ENCODE peak calls at places on chromosomes 12 and 14, in nine cellular contexts. One of them, this sample, is unnamed. For H3K4me1, the result is how much of the 10 kb centered on the place peaks cover.

GRCh38 chr12:2752676-2753371 is 41.9 kb upstream of the FKBP4 start:
- DNase-seq in prostate gland: peak
- DNase-seq in transverse colon: peak
- DNase-seq in breast epithelium: peak
- DNase-seq in HCT116: peak
- DNase-seq in GM23338: peak
- DNase-seq in endothelial cell of umbilical vein: peak
- DNase-seq in spleen: peak
- DNase-seq in stomach: peak
- DNase-seq in this sample: peak

GRCh38 chr12:105835505-105835904 is 303.2 kb downstream of the NUAK1 start:
- DNase-seq in HCT116: no peak
- DNase-seq in GM23338: no peak
- DNase-seq in stomach: no peak
- DNase-seq in prostate gland: no peak
- DNase-seq in transverse colon: no peak
- DNase-seq in spleen: no peak
- DNase-seq in endothelial cell of umbilical vein: no peak
- DNase-seq in breast epithelium: no peak
- DNase-seq in this sample: no peak

GRCh38 chr12:64714551-64714968 is 44.6 kb downstream of the GNS start:
- DNase-seq in endothelial cell of umbilical vein: no peak
- DNase-seq in HCT116: no peak
- DNase-seq in GM23338: no peak
- DNase-seq in breast epithelium: no peak
- DNase-seq in stomach: no peak
- DNase-seq in transverse colon: no peak
- DNase-seq in spleen: no peak
- DNase-seq in prostate gland: no peak
- DNase-seq in this sample: no peak

GRCh38 chr14:92088494-92088893 is 17.9 kb downstream of the ATXN3 start:
- DNase-seq in HCT116: no peak
- DNase-seq in breast epithelium: no peak
- DNase-seq in transverse colon: no peak
- DNase-seq in spleen: no peak
- DNase-seq in prostate gland: peak
- DNase-seq in GM23338: no peak
- DNase-seq in stomach: no peak
- DNase-seq in endothelial cell of umbilical vein: no peak
- DNase-seq in this sample: no peak

GRCh38 chr12:46259071-46259470 is 9.8 kb downstream of the SLC38A1 start:
- DNase-seq in spleen: no peak
- DNase-seq in HCT116: no peak
- DNase-seq in prostate gland: peak
- DNase-seq in breast epithelium: no peak
- DNase-seq in stomach: no peak
- DNase-seq in GM23338: no peak
- DNase-seq in transverse colon: no peak
- DNase-seq in endothelial cell of umbilical vein: no peak
- DNase-seq in this sample: no peak

GRCh38 chr12:102675672-102676071 is 195.3 kb upstream of the IGF1 start:
- DNase-seq in breast epithelium: no peak
- DNase-seq in prostate gland: no peak
- DNase-seq in GM23338: no peak
- DNase-seq in transverse colon: no peak
- DNase-seq in endothelial cell of umbilical vein: no peak
- DNase-seq in stomach: no peak
- DNase-seq in spleen: no peak
- DNase-seq in HCT116: no peak
- DNase-seq in this sample: no peak

GRCh38 chr14:64232095-64232830 is 61.9 kb downstream of the ESR2 start:
- DNase-seq in stomach: no peak
- DNase-seq in endothelial cell of umbilical vein: peak
- DNase-seq in transverse colon: no peak
- DNase-seq in spleen: no peak
- DNase-seq in prostate gland: no peak
- DNase-seq in HCT116: no peak
- DNase-seq in GM23338: no peak
- DNase-seq in breast epithelium: no peak
- DNase-seq in this sample: no peak

GRCh38 chr14:56341766-56342418 is 223.7 kb downstream of the PELI2 start:
- DNase-seq in stomach: no peak
- DNase-seq in prostate gland: no peak
- DNase-seq in breast epithelium: no peak
- DNase-seq in GM23338: no peak
- DNase-seq in endothelial cell of umbilical vein: peak
- DNase-seq in spleen: no peak
- DNase-seq in transverse colon: no peak
- DNase-seq in HCT116: no peak
- DNase-seq in this sample: no peak

GRCh38 chr14:37493606-37494005 is 101.4 kb downstream of the FOXA1 start:
- DNase-seq in prostate gland: no peak
- DNase-seq in spleen: no peak
- DNase-seq in GM23338: no peak
- DNase-seq in endothelial cell of umbilical vein: no peak
- DNase-seq in transverse colon: no peak
- DNase-seq in breast epithelium: no peak
- DNase-seq in stomach: no peak
- DNase-seq in HCT116: no peak
- DNase-seq in this sample: no peak

GRCh38 chr14:103118019-103118662 is 5.1 kb upstream of the TNFAIP2 start:
- DNase-seq in breast epithelium: no peak
- DNase-seq in spleen: no peak
- DNase-seq in endothelial cell of umbilical vein: peak
- DNase-seq in stomach: no peak
- DNase-seq in prostate gland: no peak
- DNase-seq in transverse colon: peak
- DNase-seq in GM23338: no peak
- DNase-seq in HCT116: no peak
- DNase-seq in this sample: peak

GRCh38 chr12:69442894-69443293 is 27.3 kb upstream of the FRS2 start:
- DNase-seq in HCT116: no peak
- DNase-seq in prostate gland: no peak
- DNase-seq in breast epithelium: no peak
- DNase-seq in spleen: no peak
- DNase-seq in GM23338: no peak
- DNase-seq in endothelial cell of umbilical vein: peak
- DNase-seq in transverse colon: no peak
- DNase-seq in stomach: no peak
- DNase-seq in this sample: no peak

GRCh38 chr14:68463705-68464104 is 329.2 kb downstream of the ZFP36L1 start:
- DNase-seq in endothelial cell of umbilical vein: no peak
- DNase-seq in GM23338: no peak
- DNase-seq in HCT116: no peak
- DNase-seq in spleen: no peak
- DNase-seq in breast epithelium: no peak
- DNase-seq in prostate gland: no peak
- DNase-seq in stomach: no peak
- DNase-seq in transverse colon: no peak
- DNase-seq in this sample: no peak
- H3K4me1 ChIP-seq in endothelial cell of umbilical vein: half or more
- H3K4me1 ChIP-seq in GM23338: under half
- H3K4me1 ChIP-seq in HCT116: half or more
- H3K4me1 ChIP-seq in spleen: under half
- H3K4me1 ChIP-seq in breast epithelium: under half
- H3K4me1 ChIP-seq in prostate gland: under half
- H3K4me1 ChIP-seq in stomach: under half
- H3K4me1 ChIP-seq in transverse colon: under half
- H3K4me1 ChIP-seq in this sample: under half

DNA sequence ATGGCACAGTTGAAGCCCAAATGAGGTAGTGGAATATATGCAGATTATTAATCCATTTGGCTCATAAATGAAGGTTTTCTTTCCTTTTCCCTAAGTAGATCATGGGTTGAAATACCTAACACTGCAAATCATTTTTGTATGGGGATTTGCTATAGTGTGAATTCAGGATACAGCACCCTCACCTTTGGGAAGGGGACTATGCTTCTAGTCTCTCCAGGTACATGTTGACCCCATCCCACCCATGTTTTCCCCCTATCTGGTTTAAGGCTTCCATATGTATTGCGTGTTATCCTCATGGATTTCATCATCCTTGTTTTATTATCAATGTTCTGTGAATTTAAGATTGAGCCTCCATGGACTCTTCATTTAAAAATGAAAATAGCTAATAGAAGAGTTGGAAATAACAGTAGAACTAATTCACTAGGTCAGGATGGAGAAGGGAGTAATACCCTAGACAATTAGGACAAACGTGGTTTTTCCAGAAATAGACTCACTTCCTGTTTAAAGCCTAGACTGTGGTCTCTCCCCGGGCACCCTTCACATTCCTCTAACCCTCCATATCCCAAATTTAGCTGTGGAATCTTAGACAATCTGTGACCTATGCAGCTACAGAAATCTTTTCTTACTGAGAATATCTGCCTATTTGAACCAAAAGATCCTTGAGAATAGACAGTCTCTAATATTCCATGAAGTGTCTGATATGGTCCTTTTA is 56.5 kb downstream of the DAD1 start:
- DNase-seq in transverse colon: no peak
- DNase-seq in breast epithelium: no peak
- DNase-seq in spleen: no peak
- DNase-seq in HCT116: no peak
- DNase-seq in GM23338: no peak
- DNase-seq in stomach: no peak
- DNase-seq in endothelial cell of umbilical vein: no peak
- DNase-seq in prostate gland: no peak
- DNase-seq in this sample: no peak
- TF ChIP-seq POLR2AphosphoS5 in transverse colon: no peak
- TF ChIP-seq POLR2AphosphoS5 in breast epithelium: no peak
- TF ChIP-seq POLR2AphosphoS5 in spleen: no peak
- TF ChIP-seq POLR2AphosphoS5 in HCT116: no peak
- TF ChIP-seq POLR2AphosphoS5 in GM23338: no peak
- TF ChIP-seq POLR2AphosphoS5 in stomach: no peak
- TF ChIP-seq POLR2AphosphoS5 in endothelial cell of umbilical vein: no peak
- TF ChIP-seq POLR2AphosphoS5 in prostate gland: no peak
- TF ChIP-seq POLR2AphosphoS5 in this sample: no peak

DNA sequence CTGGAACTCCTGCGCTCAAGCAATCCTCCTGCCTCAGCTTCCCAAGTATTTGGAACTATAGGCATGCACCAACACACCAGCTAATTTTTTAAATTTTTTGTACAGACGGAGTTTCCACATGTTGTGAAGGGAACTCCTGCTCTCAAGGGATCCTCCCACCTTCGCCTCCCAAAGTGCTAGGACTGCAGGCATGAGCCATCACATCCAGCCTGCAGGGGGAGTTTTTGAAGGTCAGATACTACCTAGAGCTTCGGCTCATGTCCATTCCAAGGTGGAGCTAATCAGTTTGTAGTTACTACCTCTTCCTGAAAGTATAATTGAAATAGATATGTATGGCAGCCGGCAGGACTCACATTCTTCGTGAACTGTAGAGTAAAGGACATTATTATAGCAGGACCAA is 3.7 kb upstream of the TAS2R19 start:
- DNase-seq in endothelial cell of umbilical vein: no peak
- DNase-seq in stomach: no peak
- DNase-seq in spleen: no peak
- DNase-seq in GM23338: peak
- DNase-seq in breast epithelium: no peak
- DNase-seq in transverse colon: no peak
- DNase-seq in prostate gland: no peak
- DNase-seq in HCT116: no peak
- DNase-seq in this sample: no peak
- TF ChIP-seq CTCF in endothelial cell of umbilical vein: no peak
- TF ChIP-seq CTCF in stomach: no peak
- TF ChIP-seq CTCF in spleen: no peak
- TF ChIP-seq CTCF in GM23338: peak
- TF ChIP-seq CTCF in breast epithelium: no peak
- TF ChIP-seq CTCF in transverse colon: no peak
- TF ChIP-seq CTCF in prostate gland: no peak
- TF ChIP-seq CTCF in HCT116: no peak
- TF ChIP-seq CTCF in this sample: no peak

GRCh38 chr12:33596061-33596460 is 156.4 kb upstream of the SYT10 start:
- DNase-seq in prostate gland: no peak
- DNase-seq in transverse colon: no peak
- DNase-seq in spleen: no peak
- DNase-seq in endothelial cell of umbilical vein: no peak
- DNase-seq in breast epithelium: no peak
- DNase-seq in GM23338: no peak
- DNase-seq in stomach: no peak
- DNase-seq in HCT116: no peak
- DNase-seq in this sample: no peak

GRCh38 chr12:33593753-33594152 is 154.1 kb upstream of the SYT10 start:
- DNase-seq in HCT116: no peak
- DNase-seq in spleen: no peak
- DNase-seq in GM23338: no peak
- DNase-seq in endothelial cell of umbilical vein: no peak
- DNase-seq in stomach: no peak
- DNase-seq in transverse colon: no peak
- DNase-seq in prostate gland: no peak
- DNase-seq in breast epithelium: no peak
- DNase-seq in this sample: no peak

DNA sequence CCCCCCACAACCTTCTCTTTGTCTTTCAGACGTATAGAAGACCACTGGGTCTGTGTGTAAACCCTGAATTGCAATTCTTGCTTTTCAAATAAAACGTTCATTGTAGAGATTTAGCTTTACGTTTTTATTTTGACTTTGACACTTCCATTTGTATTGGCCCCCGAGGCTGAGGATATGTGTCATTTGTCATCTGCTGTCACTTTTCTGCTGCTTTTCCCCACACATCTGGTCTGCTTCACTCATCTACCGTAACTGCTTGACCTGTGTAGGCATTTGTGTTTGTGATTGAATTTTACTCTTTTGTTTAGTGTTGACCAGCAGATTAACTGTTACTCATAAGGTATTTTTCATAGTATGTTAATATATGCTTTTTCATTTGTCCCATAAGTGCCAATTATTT is 157.2 kb upstream of the SYT10 start:
- DNase-seq in prostate gland: no peak
- DNase-seq in transverse colon: no peak
- DNase-seq in GM23338: no peak
- DNase-seq in stomach: no peak
- DNase-seq in endothelial cell of umbilical vein: no peak
- DNase-seq in spleen: no peak
- DNase-seq in breast epithelium: no peak
- DNase-seq in HCT116: no peak
- DNase-seq in this sample: no peak
- H3K4me1 ChIP-seq in prostate gland: under half
- H3K4me1 ChIP-seq in transverse colon: under half
- H3K4me1 ChIP-seq in GM23338: under half
- H3K4me1 ChIP-seq in stomach: under half
- H3K4me1 ChIP-seq in endothelial cell of umbilical vein: under half
- H3K4me1 ChIP-seq in spleen: under half
- H3K4me1 ChIP-seq in breast epithelium: under half
- H3K4me1 ChIP-seq in HCT116: under half
- H3K4me1 ChIP-seq in this sample: under half

GRCh38 chr12:49187184-49187583 is 1.7 kb downstream of the TUBA1A start:
- DNase-seq in transverse colon: no peak
- DNase-seq in prostate gland: no peak
- DNase-seq in stomach: no peak
- DNase-seq in breast epithelium: no peak
- DNase-seq in endothelial cell of umbilical vein: peak
- DNase-seq in spleen: no peak
- DNase-seq in GM23338: no peak
- DNase-seq in HCT116: no peak
- DNase-seq in this sample: peak
- TF ChIP-seq POLR2AphosphoS5 in transverse colon: no peak
- TF ChIP-seq POLR2AphosphoS5 in prostate gland: no peak
- TF ChIP-seq POLR2AphosphoS5 in stomach: no peak
- TF ChIP-seq POLR2AphosphoS5 in breast epithelium: no peak
- TF ChIP-seq POLR2AphosphoS5 in endothelial cell of umbilical vein: no peak
- TF ChIP-seq POLR2AphosphoS5 in spleen: no peak
- TF ChIP-seq POLR2AphosphoS5 in GM23338: no peak
- TF ChIP-seq POLR2AphosphoS5 in HCT116: no peak
- TF ChIP-seq POLR2AphosphoS5 in this sample: peak

GRCh38 chr14:69652942-69653680 is 41.7 kb downstream of the SUSD6 start:
- DNase-seq in GM23338: no peak
- DNase-seq in breast epithelium: no peak
- DNase-seq in spleen: peak
- DNase-seq in prostate gland: no peak
- DNase-seq in endothelial cell of umbilical vein: no peak
- DNase-seq in stomach: peak
- DNase-seq in transverse colon: peak
- DNase-seq in HCT116: no peak
- DNase-seq in this sample: no peak
- TF ChIP-seq CTCF in GM23338: no peak
- TF ChIP-seq CTCF in breast epithelium: no peak
- TF ChIP-seq CTCF in spleen: no peak
- TF ChIP-seq CTCF in prostate gland: no peak
- TF ChIP-seq CTCF in endothelial cell of umbilical vein: no peak
- TF ChIP-seq CTCF in stomach: no peak
- TF ChIP-seq CTCF in transverse colon: no peak
- TF ChIP-seq CTCF in HCT116: no peak
- TF ChIP-seq CTCF in this sample: no peak

This sample was measured in esophagus muscularis mucosa.